ENCODE peak calls at places on chromosomes 1 and 21, in eight cellular contexts. Z is AG09309; P is activated CD4-positive, alpha-beta T cell treated with anti-CD3 and anti-CD28 coated beads for 4 hours; R is iris pigment epithelial cell; A is SJSA1; I is OCI-LY7; S is iPS-NIHi11; W is RPMI7951. Y is an unnamed sample.

GRCh38 chr1:62438163-62438562 is 1.3 kb downstream of the USP1 start:
- DNase-seq in Z (no peak), P (no peak), R (peak), A (no peak), I (peak), S (no peak), W (no peak), Y (no peak)

GRCh38 chr1:28855469-28855944 is 43.5 kb downstream of the OPRD1 start:
- DNase-seq in Z (no peak), P (no peak), R (no peak), A (no peak), I (no peak), S (no peak), W (peak), Y (no peak)

GRCh38 chr1:116731439-116731838 is 22.8 kb upstream of the CD2 start:
- DNase-seq in Z (no peak), P (no peak), R (no peak), A (no peak), I (no peak), S (no peak), W (no peak), Y (no peak)

GRCh38 chr1:7247683-7248401 is 462.6 kb downstream of the CAMTA1 start:
- DNase-seq in Z (no peak), P (no peak), R (no peak), A (no peak), I (no peak), S (no peak), W (no peak), Y (no peak)

GRCh38 chr1:96313216-96313615 is 408.4 kb upstream of the PTBP2 start:
- DNase-seq in Z (peak), P (no peak), R (peak), A (no peak), I (no peak), S (no peak), W (peak), Y (no peak)

GRCh38 chr1:236052227-236052993 is 12.5 kb downstream of the NID1 start:
- DNase-seq in Z (no peak), P (no peak), R (no peak), A (no peak), I (no peak), S (no peak), W (no peak), Y (no peak)

GRCh38 chr1:61254629-61255323 is 172.4 kb downstream of the NFIA start:
- DNase-seq in Z (no peak), P (no peak), R (peak), A (no peak), I (no peak), S (no peak), W (peak), Y (no peak)

GRCh38 chr1:62599044-62599443 is 1.7 kb downstream of the ANGPTL3 start:
- DNase-seq in Z (no peak), P (no peak), R (peak), A (no peak), I (no peak), S (no peak), W (no peak), Y (no peak)

GRCh38 chr1:59631561-59631960 is 183.2 kb upstream of the HOOK1 start:
- DNase-seq in Z (no peak), P (no peak), R (peak), A (no peak), I (no peak), S (no peak), W (no peak), Y (no peak)

GRCh38 chr21:46130721-46131720 is 24.4 kb downstream of the FTCD start:
- DNase-seq in Z (no peak), P (no peak), R (no peak), A (no peak), I (no peak), S (no peak), W (no peak), Y (no peak)

GRCh38 chr21:31671931-31672330 is 12.4 kb downstream of the SOD1 start:
- DNase-seq in Z (no peak), P (no peak), R (no peak), A (no peak), I (no peak), S (no peak), W (no peak), Y (no peak)

GRCh38 chr1:9093581-9093980 is 24.1 kb upstream of the SLC2A5 start:
- DNase-seq in Z (no peak), P (no peak), R (no peak), A (no peak), I (no peak), S (no peak), W (no peak), Y (no peak)

GRCh38 chr1:41474490-41475271 is 9.8 kb downstream of the EDN2 start:
- DNase-seq in Z (no peak), P (no peak), R (no peak), A (no peak), I (no peak), S (peak), W (no peak), Y (no peak)

GRCh38 chr1:163912491-163912890 is 590.7 kb downstream of the NUF2 start:
- DNase-seq in Z (peak), P (no peak), R (no peak), A (no peak), I (no peak), S (no peak), W (no peak), Y (no peak)

GRCh38 chr1:13808729-13809131 is 108.7 kb downstream of the PRDM2 start:
- DNase-seq in Z (peak), P (no peak), R (peak), A (no peak), I (no peak), S (no peak), W (no peak), Y (no peak)

GRCh38 chr1:243642936-243643335 is 207.1 kb downstream of the AKT3 start:
- DNase-seq in Z (peak), P (no peak), R (peak), A (no peak), I (no peak), S (no peak), W (no peak), Y (no peak)

GRCh38 chr1:30757196-30757949 is at the start of gene LAPTM5:
- DNase-seq in Z (no peak), P (peak), R (peak), A (no peak), I (peak), S (no peak), W (no peak), Y (no peak)

GRCh38 chr1:22154063-22154462 is 11.2 kb upstream of the WNT4 start:
- DNase-seq in Z (no peak), P (no peak), R (no peak), A (no peak), I (no peak), S (no peak), W (no peak), Y (no peak)

Y was measured in RWPE2.